ENCODE peak calls at places on chromosomes 1 and 21, in six cellular contexts. One of them, this sample, is unnamed.

GRCh38 chr1:112702420-112703261 is 4.3 kb downstream of the RHOC start:
- DNase-seq in K562: no peak
- DNase-seq in HepG2: no peak
- DNase-seq in A549: no peak
- DNase-seq in SK-N-SH: no peak
- DNase-seq in GM12878: no peak
- DNase-seq in this sample: no peak

GRCh38 chr1:51344602-51345299 is 14.4 kb upstream of the TTC39A start:
- DNase-seq in K562: peak
- DNase-seq in HepG2: no peak
- DNase-seq in A549: no peak
- DNase-seq in SK-N-SH: peak
- DNase-seq in GM12878: no peak
- DNase-seq in this sample: peak

GRCh38 chr1:153260980-153261792 is 1.7 kb downstream of the LORICRIN start:
- DNase-seq in K562: no peak
- DNase-seq in HepG2: no peak
- DNase-seq in A549: no peak
- DNase-seq in SK-N-SH: peak
- DNase-seq in GM12878: no peak
- DNase-seq in this sample: no peak

GRCh38 chr1:54575161-54575560 is 27.1 kb downstream of the ACOT11 start:
- DNase-seq in K562: no peak
- DNase-seq in HepG2: peak
- DNase-seq in A549: no peak
- DNase-seq in SK-N-SH: no peak
- DNase-seq in GM12878: no peak
- DNase-seq in this sample: no peak

GRCh38 chr1:40914927-40915569 is 52.9 kb upstream of the CITED4 start:
- DNase-seq in K562: no peak
- DNase-seq in HepG2: no peak
- DNase-seq in A549: no peak
- DNase-seq in SK-N-SH: no peak
- DNase-seq in GM12878: no peak
- DNase-seq in this sample: no peak

GRCh38 chr1:50348449-50349241 is 74.6 kb downstream of the DMRTA2 start:
- DNase-seq in K562: peak
- DNase-seq in HepG2: peak
- DNase-seq in A549: peak
- DNase-seq in SK-N-SH: peak
- DNase-seq in GM12878: no peak
- DNase-seq in this sample: no peak

GRCh38 chr1:20261095-20261494 is 29.6 kb upstream of the VWA5B1 start:
- DNase-seq in K562: no peak
- DNase-seq in HepG2: no peak
- DNase-seq in A549: no peak
- DNase-seq in SK-N-SH: no peak
- DNase-seq in GM12878: no peak
- DNase-seq in this sample: no peak

GRCh38 chr1:202009326-202010031 is 908 bp upstream of the ELF3 start:
- DNase-seq in K562: peak
- DNase-seq in HepG2: peak
- DNase-seq in A549: peak
- DNase-seq in SK-N-SH: peak
- DNase-seq in GM12878: peak
- DNase-seq in this sample: peak

GRCh38 chr1:28580706-28581530 is 11.1 kb upstream of the RAB42 start:
- DNase-seq in K562: peak
- DNase-seq in HepG2: peak
- DNase-seq in A549: peak
- DNase-seq in SK-N-SH: peak
- DNase-seq in GM12878: no peak
- DNase-seq in this sample: no peak

GRCh38 chr1:210298936-210299335 is 29.8 kb upstream of the HHAT start:
- DNase-seq in K562: no peak
- DNase-seq in HepG2: no peak
- DNase-seq in A549: no peak
- DNase-seq in SK-N-SH: no peak
- DNase-seq in GM12878: no peak
- DNase-seq in this sample: no peak

GRCh38 chr1:25952851-25953401 is 44.9 kb downstream of the PAFAH2 start:
- DNase-seq in K562: no peak
- DNase-seq in HepG2: no peak
- DNase-seq in A549: no peak
- DNase-seq in SK-N-SH: peak
- DNase-seq in GM12878: no peak
- DNase-seq in this sample: no peak

GRCh38 chr1:43978551-43979260 is at the start of gene B4GALT2:
- DNase-seq in K562: peak
- DNase-seq in HepG2: peak
- DNase-seq in A549: no peak
- DNase-seq in SK-N-SH: peak
- DNase-seq in GM12878: no peak
- DNase-seq in this sample: peak

GRCh38 chr1:64245495-64245894 is 42.1 kb downstream of the UBE2U start:
- DNase-seq in K562: no peak
- DNase-seq in HepG2: no peak
- DNase-seq in A549: no peak
- DNase-seq in SK-N-SH: no peak
- DNase-seq in GM12878: no peak
- DNase-seq in this sample: no peak

GRCh38 chr1:75203415-75204277 is 69.5 kb downstream of the LHX8 start:
- DNase-seq in K562: peak
- DNase-seq in HepG2: peak
- DNase-seq in A549: peak
- DNase-seq in SK-N-SH: peak
- DNase-seq in GM12878: peak
- DNase-seq in this sample: no peak

GRCh38 chr1:225772323-225772768 is 5.3 kb upstream of the SRP9 start:
- DNase-seq in K562: peak
- DNase-seq in HepG2: peak
- DNase-seq in A549: peak
- DNase-seq in SK-N-SH: peak
- DNase-seq in GM12878: no peak
- DNase-seq in this sample: peak

GRCh38 chr1:55694297-55694696 is 479.1 kb upstream of the USP24 start:
- DNase-seq in K562: no peak
- DNase-seq in HepG2: no peak
- DNase-seq in A549: peak
- DNase-seq in SK-N-SH: peak
- DNase-seq in GM12878: no peak
- DNase-seq in this sample: no peak

GRCh38 chr1:164320780-164321683 is 238.0 kb upstream of the PBX1 start:
- DNase-seq in K562: no peak
- DNase-seq in HepG2: no peak
- DNase-seq in A549: no peak
- DNase-seq in SK-N-SH: peak
- DNase-seq in GM12878: no peak
- DNase-seq in this sample: peak

GRCh38 chr1:66262233-66262632 is 271.7 kb upstream of the SGIP1 start:
- DNase-seq in K562: no peak
- DNase-seq in HepG2: no peak
- DNase-seq in A549: peak
- DNase-seq in SK-N-SH: no peak
- DNase-seq in GM12878: no peak
- DNase-seq in this sample: no peak

GRCh38 chr1:159431904-159432303 is at the start of gene OR10J4:
- DNase-seq in K562: no peak
- DNase-seq in HepG2: no peak
- DNase-seq in A549: no peak
- DNase-seq in SK-N-SH: no peak
- DNase-seq in GM12878: no peak
- DNase-seq in this sample: no peak

GRCh38 chr1:93605812-93606512 is 75.7 kb downstream of the BCAR3 start:
- DNase-seq in K562: no peak
- DNase-seq in HepG2: no peak
- DNase-seq in A549: peak
- DNase-seq in SK-N-SH: no peak
- DNase-seq in GM12878: no peak
- DNase-seq in this sample: no peak

GRCh38 chr1:54332781-54333585 is 73.2 kb downstream of the SSBP3 start:
- DNase-seq in K562: no peak
- DNase-seq in HepG2: no peak
- DNase-seq in A549: no peak
- DNase-seq in SK-N-SH: no peak
- DNase-seq in GM12878: no peak
- DNase-seq in this sample: no peak

GRCh38 chr1:18256318-18257235 is 149.0 kb downstream of the IGSF21 start:
- DNase-seq in K562: peak
- DNase-seq in HepG2: peak
- DNase-seq in A549: peak
- DNase-seq in SK-N-SH: no peak
- DNase-seq in GM12878: no peak
- DNase-seq in this sample: peak

GRCh38 chr1:15384301-15384901 is 25.3 kb upstream of the EFHD2 start:
- DNase-seq in K562: peak
- DNase-seq in HepG2: no peak
- DNase-seq in A549: no peak
- DNase-seq in SK-N-SH: peak
- DNase-seq in GM12878: peak
- DNase-seq in this sample: peak

GRCh38 chr21:38956006-38956405 is 150.3 kb downstream of the ETS2 start:
- DNase-seq in K562: no peak
- DNase-seq in HepG2: no peak
- DNase-seq in A549: no peak
- DNase-seq in SK-N-SH: no peak
- DNase-seq in GM12878: no peak
- DNase-seq in this sample: no peak

GRCh38 chr21:37636152-37636860 is 269.7 kb downstream of the DYRK1A start:
- DNase-seq in K562: no peak
- DNase-seq in HepG2: no peak
- DNase-seq in A549: peak
- DNase-seq in SK-N-SH: no peak
- DNase-seq in GM12878: no peak
- DNase-seq in this sample: no peak

GRCh38 chr1:175864183-175864582 is 120.8 kb upstream of the TNR start:
- DNase-seq in K562: no peak
- DNase-seq in HepG2: no peak
- DNase-seq in A549: no peak
- DNase-seq in SK-N-SH: no peak
- DNase-seq in GM12878: no peak
- DNase-seq in this sample: no peak

GRCh38 chr1:79044974-79045650 is 38.6 kb upstream of the ADGRL4 start:
- DNase-seq in K562: no peak
- DNase-seq in HepG2: no peak
- DNase-seq in A549: no peak
- DNase-seq in SK-N-SH: no peak
- DNase-seq in GM12878: no peak
- DNase-seq in this sample: peak

GRCh38 chr1:78176448-78176847 is 130.7 kb downstream of the GIPC2 start:
- DNase-seq in K562: no peak
- DNase-seq in HepG2: no peak
- DNase-seq in A549: no peak
- DNase-seq in SK-N-SH: no peak
- DNase-seq in GM12878: no peak
- DNase-seq in this sample: no peak

GRCh38 chr1:100322436-100323211 is 29.7 kb upstream of the CDC14A start:
- DNase-seq in K562: no peak
- DNase-seq in HepG2: peak
- DNase-seq in A549: peak
- DNase-seq in SK-N-SH: no peak
- DNase-seq in GM12878: no peak
- DNase-seq in this sample: no peak

GRCh38 chr1:36369472-36369871 is 16.3 kb downstream of the STK40 start:
- DNase-seq in K562: no peak
- DNase-seq in HepG2: no peak
- DNase-seq in A549: no peak
- DNase-seq in SK-N-SH: no peak
- DNase-seq in GM12878: no peak
- DNase-seq in this sample: no peak

GRCh38 chr1:222441006-222441620 is 106.8 kb downstream of the HHIPL2 start:
- DNase-seq in K562: no peak
- DNase-seq in HepG2: no peak
- DNase-seq in A549: no peak
- DNase-seq in SK-N-SH: no peak
- DNase-seq in GM12878: no peak
- DNase-seq in this sample: no peak

GRCh38 chr21:25573409-25574206 is 33.7 kb downstream of the MRPL39 start:
- DNase-seq in K562: peak
- DNase-seq in HepG2: peak
- DNase-seq in A549: peak
- DNase-seq in SK-N-SH: peak
- DNase-seq in GM12878: peak
- DNase-seq in this sample: no peak

DNA sequence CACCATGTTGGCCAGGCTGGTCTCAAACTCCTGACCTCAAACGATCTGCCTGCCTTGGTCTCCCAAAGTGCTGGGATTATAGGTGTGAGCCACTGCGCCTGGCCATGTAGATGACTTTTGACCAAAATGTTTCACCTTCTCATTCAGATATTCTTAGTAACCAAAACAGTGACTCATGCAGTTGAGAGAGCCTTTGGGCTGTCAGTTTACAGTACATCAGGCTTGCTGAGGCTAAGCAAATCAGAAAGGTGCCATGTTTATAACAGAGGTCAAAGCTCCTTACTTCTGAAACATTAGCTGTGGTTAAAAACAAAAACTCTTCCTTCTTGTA is 21.0 kb downstream of the CNIH4 start:
- DNase-seq in K562: no peak
- DNase-seq in HepG2: peak
- DNase-seq in A549: no peak
- DNase-seq in SK-N-SH: no peak
- DNase-seq in GM12878: peak
- DNase-seq in this sample: no peak
- TF ChIP-seq RAD21 in K562: no peak
- TF ChIP-seq RAD21 in HepG2: no peak
- TF ChIP-seq RAD21 in A549: no peak
- TF ChIP-seq RAD21 in SK-N-SH: no peak
- TF ChIP-seq RAD21 in GM12878: no peak
- TF ChIP-seq RAD21 in this sample: no peak

GRCh38 chr1:169102567-169102966 is 3.9 kb upstream of the ATP1B1 start:
- DNase-seq in K562: no peak
- DNase-seq in HepG2: peak
- DNase-seq in A549: no peak
- DNase-seq in SK-N-SH: no peak
- DNase-seq in GM12878: no peak
- DNase-seq in this sample: no peak
- TF ChIP-seq EP300 in K562: no peak
- TF ChIP-seq EP300 in HepG2: peak
- TF ChIP-seq EP300 in A549: no peak
- TF ChIP-seq EP300 in SK-N-SH: no peak
- TF ChIP-seq EP300 in GM12878: no peak
- TF ChIP-seq EP300 in this sample: no peak

DNA sequence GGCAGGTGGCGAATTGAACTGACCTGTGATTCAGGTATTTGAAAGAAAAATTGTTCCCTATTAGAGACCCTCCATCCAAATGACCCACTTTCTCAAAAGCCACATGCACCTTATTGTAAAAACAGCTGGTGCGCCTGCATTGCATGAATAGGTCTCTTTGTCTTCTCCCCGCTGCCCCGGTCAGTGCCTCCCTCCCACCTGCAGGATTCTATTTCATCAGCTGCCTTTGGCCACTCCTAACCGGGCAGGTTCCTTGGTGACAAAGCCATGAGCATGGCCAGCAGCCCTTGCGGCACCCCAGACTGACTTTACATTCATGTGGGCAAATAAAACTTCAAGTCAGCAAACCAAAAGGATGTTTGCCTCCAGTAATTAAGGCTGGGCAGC is 6.4 kb downstream of the TMPRSS3 start:
- DNase-seq in K562: no peak
- DNase-seq in HepG2: peak
- DNase-seq in A549: no peak
- DNase-seq in SK-N-SH: no peak
- DNase-seq in GM12878: no peak
- DNase-seq in this sample: no peak
- TF ChIP-seq RAD21 in K562: no peak
- TF ChIP-seq RAD21 in HepG2: no peak
- TF ChIP-seq RAD21 in A549: no peak
- TF ChIP-seq RAD21 in SK-N-SH: no peak
- TF ChIP-seq RAD21 in GM12878: no peak
- TF ChIP-seq RAD21 in this sample: no peak

GRCh38 chr1:61240878-61241277 is 158.5 kb downstream of the NFIA start:
- DNase-seq in K562: no peak
- DNase-seq in HepG2: no peak
- DNase-seq in A549: no peak
- DNase-seq in SK-N-SH: no peak
- DNase-seq in GM12878: no peak
- DNase-seq in this sample: no peak
- TF ChIP-seq EP300 in K562: no peak
- TF ChIP-seq EP300 in HepG2: no peak
- TF ChIP-seq EP300 in A549: no peak
- TF ChIP-seq EP300 in SK-N-SH: no peak
- TF ChIP-seq EP300 in GM12878: no peak
- TF ChIP-seq EP300 in this sample: no peak